ENCODE peak calls at places on chromosomes 1 and 21, in eight cellular contexts. One of them, this sample, is unnamed.
A peak's percentile ranks its signal among the peaks of the same experiment; 100 is the strongest.

GRCh38 chr1:26360051-26360806 is 6.3 kb upstream of the CRYBG2 start:
- DNase-seq in esophagus muscularis mucosa: no peak
- DNase-seq in right atrium auricular region: no peak
- DNase-seq in lower lobe of right lung: no peak
- DNase-seq in WERI-Rb-1: no peak
- DNase-seq in neural progenitor cell: peak; percentile 74
- DNase-seq in A549: no peak
- DNase-seq in epithelial cell of esophagus: peak; percentile 22
- DNase-seq in this sample: no peak

GRCh38 chr21:38679531-38679930 is 126.2 kb upstream of the ETS2 start:
- DNase-seq in A549: no peak
- DNase-seq in lower lobe of right lung: no peak
- DNase-seq in right atrium auricular region: no peak
- DNase-seq in epithelial cell of esophagus: no peak
- DNase-seq in esophagus muscularis mucosa: no peak
- DNase-seq in WERI-Rb-1: no peak
- DNase-seq in neural progenitor cell: no peak
- DNase-seq in this sample: no peak

GRCh38 chr21:26072891-26073615 is 97.5 kb downstream of the APP start:
- DNase-seq in lower lobe of right lung: no peak
- DNase-seq in esophagus muscularis mucosa: no peak
- DNase-seq in WERI-Rb-1: no peak
- DNase-seq in epithelial cell of esophagus: peak; percentile 24
- DNase-seq in A549: no peak
- DNase-seq in neural progenitor cell: no peak
- DNase-seq in right atrium auricular region: no peak
- DNase-seq in this sample: no peak

GRCh38 chr21:45984584-45985095 is 3.1 kb downstream of the COL6A1 start:
- DNase-seq in A549: no peak
- DNase-seq in neural progenitor cell: no peak
- DNase-seq in right atrium auricular region: no peak
- DNase-seq in WERI-Rb-1: no peak
- DNase-seq in lower lobe of right lung: no peak
- DNase-seq in esophagus muscularis mucosa: no peak
- DNase-seq in epithelial cell of esophagus: no peak
- DNase-seq in this sample: no peak

GRCh38 chr1:180117764-180118116 is 36.9 kb upstream of the QSOX1 start:
- DNase-seq in neural progenitor cell: no peak
- DNase-seq in esophagus muscularis mucosa: no peak
- DNase-seq in right atrium auricular region: peak; percentile 77
- DNase-seq in epithelial cell of esophagus: peak; percentile 74
- DNase-seq in WERI-Rb-1: no peak
- DNase-seq in A549: peak; percentile 50
- DNase-seq in lower lobe of right lung: no peak
- DNase-seq in this sample: no peak

GRCh38 chr1:68347415-68347814 is 102.3 kb downstream of the RPE65 start:
- DNase-seq in right atrium auricular region: no peak
- DNase-seq in A549: no peak
- DNase-seq in neural progenitor cell: no peak
- DNase-seq in WERI-Rb-1: no peak
- DNase-seq in lower lobe of right lung: peak; percentile 62
- DNase-seq in epithelial cell of esophagus: no peak
- DNase-seq in esophagus muscularis mucosa: no peak
- DNase-seq in this sample: no peak

GRCh38 chr1:16978589-16979474 is 1.6 kb downstream of the MFAP2 start:
- DNase-seq in lower lobe of right lung: no peak
- DNase-seq in right atrium auricular region: no peak
- DNase-seq in epithelial cell of esophagus: peak; percentile 25
- DNase-seq in neural progenitor cell: peak; percentile 23
- DNase-seq in A549: no peak
- DNase-seq in esophagus muscularis mucosa: no peak
- DNase-seq in WERI-Rb-1: no peak
- DNase-seq in this sample: peak; percentile 48

GRCh38 chr1:91513160-91513559 is 12.5 kb downstream of the CDC7 start:
- DNase-seq in A549: no peak
- DNase-seq in lower lobe of right lung: no peak
- DNase-seq in neural progenitor cell: no peak
- DNase-seq in WERI-Rb-1: no peak
- DNase-seq in esophagus muscularis mucosa: no peak
- DNase-seq in right atrium auricular region: no peak
- DNase-seq in epithelial cell of esophagus: no peak
- DNase-seq in this sample: no peak

GRCh38 chr1:72100766-72101165 is 181.6 kb downstream of the NEGR1 start:
- DNase-seq in A549: no peak
- DNase-seq in neural progenitor cell: peak; percentile 40
- DNase-seq in lower lobe of right lung: no peak
- DNase-seq in epithelial cell of esophagus: no peak
- DNase-seq in esophagus muscularis mucosa: no peak
- DNase-seq in WERI-Rb-1: peak; percentile 72
- DNase-seq in right atrium auricular region: no peak
- DNase-seq in this sample: no peak

GRCh38 chr1:233240839-233241682 is 54.5 kb downstream of the PCNX2 start:
- DNase-seq in esophagus muscularis mucosa: peak; percentile 91
- DNase-seq in lower lobe of right lung: peak; percentile 71
- DNase-seq in neural progenitor cell: peak; percentile 73
- DNase-seq in A549: peak; percentile 64
- DNase-seq in right atrium auricular region: peak; percentile 70
- DNase-seq in epithelial cell of esophagus: peak; percentile 48
- DNase-seq in WERI-Rb-1: peak; percentile 75
- DNase-seq in this sample: peak; percentile 4

GRCh38 chr1:246827396-246827795 is 103.2 kb downstream of the SCCPDH start:
- DNase-seq in lower lobe of right lung: no peak
- DNase-seq in neural progenitor cell: no peak
- DNase-seq in epithelial cell of esophagus: peak; percentile 36
- DNase-seq in WERI-Rb-1: no peak
- DNase-seq in A549: no peak
- DNase-seq in right atrium auricular region: no peak
- DNase-seq in esophagus muscularis mucosa: no peak
- DNase-seq in this sample: no peak

GRCh38 chr1:154821083-154821482 is 49.0 kb downstream of the KCNN3 start:
- DNase-seq in A549: no peak
- DNase-seq in WERI-Rb-1: no peak
- DNase-seq in neural progenitor cell: no peak
- DNase-seq in right atrium auricular region: no peak
- DNase-seq in lower lobe of right lung: no peak
- DNase-seq in esophagus muscularis mucosa: no peak
- DNase-seq in epithelial cell of esophagus: no peak
- DNase-seq in this sample: no peak

DNA sequence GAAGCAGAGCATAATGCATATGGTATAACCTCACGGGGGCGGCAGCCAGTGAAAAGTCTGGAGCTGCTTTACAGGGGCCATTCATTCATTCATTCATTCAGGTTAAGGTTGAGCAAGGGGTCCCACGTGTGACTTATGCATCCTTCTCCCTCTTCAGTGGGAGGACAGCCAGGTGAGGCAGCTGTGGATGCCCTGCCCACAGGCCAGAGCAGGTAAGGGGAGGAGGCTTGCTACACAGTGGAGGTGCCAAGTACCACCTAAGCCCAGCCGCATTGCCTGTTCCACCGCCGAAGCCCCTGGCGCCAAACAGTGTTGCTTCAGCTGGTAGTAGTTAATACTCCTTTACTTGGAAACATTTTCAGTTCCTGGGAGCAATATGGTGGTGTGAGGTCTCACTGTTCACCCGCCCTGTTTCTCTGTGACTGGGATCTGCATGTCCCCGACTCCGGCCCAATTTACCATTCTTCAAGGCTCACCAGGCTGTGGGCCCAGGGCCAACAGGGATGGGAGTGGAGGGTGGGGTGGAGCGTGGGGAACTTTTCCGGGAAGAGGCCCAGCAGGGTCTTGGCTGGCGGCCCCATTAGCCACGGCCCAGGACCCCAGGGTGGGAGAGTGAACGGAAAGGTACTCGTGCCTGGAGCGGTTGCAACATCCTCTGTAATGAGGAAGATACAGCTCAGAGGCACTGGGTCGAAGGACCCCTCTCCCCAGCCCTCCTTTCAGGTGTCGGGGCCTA is 722 bp upstream of the PODN start:
- DNase-seq in esophagus muscularis mucosa: peak; percentile 92
- DNase-seq in epithelial cell of esophagus: no peak
- DNase-seq in WERI-Rb-1: no peak
- DNase-seq in A549: no peak
- DNase-seq in right atrium auricular region: peak; percentile 71
- DNase-seq in lower lobe of right lung: peak; percentile 46
- DNase-seq in neural progenitor cell: no peak
- DNase-seq in this sample: no peak
- H3K4me3 ChIP-seq in esophagus muscularis mucosa: peak overlapping the region; percentile 78
- H3K4me3 ChIP-seq in epithelial cell of esophagus: no peak overlapping the region
- H3K4me3 ChIP-seq in WERI-Rb-1: no peak overlapping the region
- H3K4me3 ChIP-seq in A549: no peak overlapping the region
- H3K4me3 ChIP-seq in right atrium auricular region: peak overlapping the region; percentile 68
- H3K4me3 ChIP-seq in lower lobe of right lung: peak overlapping the region; percentile 63
- H3K4me3 ChIP-seq in neural progenitor cell: peak overlapping the region; percentile 66
- H3K4me3 ChIP-seq in this sample: peak overlapping the region; percentile 50

DNA sequence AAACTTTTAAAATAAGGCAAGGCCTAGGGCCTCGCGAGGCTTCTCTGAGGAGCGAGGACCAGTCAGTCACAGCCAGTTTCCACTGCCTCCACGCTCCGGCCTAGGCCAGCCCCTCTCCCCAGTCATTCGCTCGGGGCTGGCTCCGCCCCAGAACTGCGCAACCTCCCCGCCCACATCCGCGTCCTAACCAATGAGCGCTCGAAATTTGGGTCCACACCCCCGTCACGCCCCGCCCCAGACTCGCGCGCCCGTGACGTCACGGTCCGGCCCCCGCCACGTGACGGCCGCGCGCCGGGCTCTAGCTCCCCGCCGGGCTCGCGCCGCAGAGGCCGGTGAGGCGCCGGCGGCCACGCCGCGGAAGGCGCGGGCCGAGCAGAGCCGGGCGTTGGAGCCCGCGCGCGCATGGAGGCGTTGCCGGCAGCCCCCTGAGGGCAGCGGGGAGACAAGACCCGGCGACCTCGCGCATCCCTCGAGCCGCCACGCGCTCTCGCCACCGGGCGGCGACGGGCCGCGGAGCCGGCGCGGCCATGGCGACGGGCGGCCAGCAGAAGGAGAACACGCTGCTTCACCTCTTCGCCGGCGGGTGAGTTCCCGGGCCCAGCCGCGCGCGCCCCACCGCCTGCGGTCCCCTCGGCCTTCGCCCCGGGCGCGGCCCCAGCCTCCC is at the start of gene SLC25A33:
- DNase-seq in esophagus muscularis mucosa: peak; percentile 99
- DNase-seq in neural progenitor cell: peak; percentile 96
- DNase-seq in WERI-Rb-1: peak; percentile 98
- DNase-seq in A549: peak; percentile 95
- DNase-seq in lower lobe of right lung: peak; percentile 96
- DNase-seq in epithelial cell of esophagus: peak; percentile 97
- DNase-seq in right atrium auricular region: peak; percentile 98
- DNase-seq in this sample: peak; percentile 90
- TF ChIP-seq CTCF in esophagus muscularis mucosa: no peak
- TF ChIP-seq CTCF in neural progenitor cell: peak; percentile 17
- TF ChIP-seq CTCF in WERI-Rb-1: no peak
- TF ChIP-seq CTCF in A549: no peak
- TF ChIP-seq CTCF in lower lobe of right lung: no peak
- TF ChIP-seq CTCF in epithelial cell of esophagus: no peak
- TF ChIP-seq CTCF in right atrium auricular region: no peak
- TF ChIP-seq CTCF in this sample: no peak

GRCh38 chr1:161216945-161217712 is 2.0 kb downstream of the FCER1G start:
- DNase-seq in lower lobe of right lung: peak; percentile 10
- DNase-seq in A549: no peak
- DNase-seq in WERI-Rb-1: no peak
- DNase-seq in esophagus muscularis mucosa: no peak
- DNase-seq in neural progenitor cell: no peak
- DNase-seq in epithelial cell of esophagus: no peak
- DNase-seq in right atrium auricular region: peak; percentile 76
- DNase-seq in this sample: no peak

GRCh38 chr1:161219078-161219892 is 4.1 kb downstream of the APOA2 start:
- DNase-seq in lower lobe of right lung: no peak
- DNase-seq in right atrium auricular region: no peak
- DNase-seq in neural progenitor cell: no peak
- DNase-seq in A549: no peak
- DNase-seq in esophagus muscularis mucosa: no peak
- DNase-seq in WERI-Rb-1: no peak
- DNase-seq in epithelial cell of esophagus: no peak
- DNase-seq in this sample: no peak

GRCh38 chr1:161220002-161220401 is 3.4 kb downstream of the APOA2 start:
- DNase-seq in neural progenitor cell: no peak
- DNase-seq in lower lobe of right lung: no peak
- DNase-seq in esophagus muscularis mucosa: no peak
- DNase-seq in WERI-Rb-1: no peak
- DNase-seq in right atrium auricular region: no peak
- DNase-seq in epithelial cell of esophagus: no peak
- DNase-seq in A549: no peak
- DNase-seq in this sample: no peak

GRCh38 chr1:161218301-161219077 is 3.4 kb downstream of the FCER1G start:
- DNase-seq in epithelial cell of esophagus: no peak
- DNase-seq in A549: no peak
- DNase-seq in WERI-Rb-1: no peak
- DNase-seq in lower lobe of right lung: no peak
- DNase-seq in neural progenitor cell: no peak
- DNase-seq in right atrium auricular region: no peak
- DNase-seq in esophagus muscularis mucosa: no peak
- DNase-seq in this sample: no peak

DNA sequence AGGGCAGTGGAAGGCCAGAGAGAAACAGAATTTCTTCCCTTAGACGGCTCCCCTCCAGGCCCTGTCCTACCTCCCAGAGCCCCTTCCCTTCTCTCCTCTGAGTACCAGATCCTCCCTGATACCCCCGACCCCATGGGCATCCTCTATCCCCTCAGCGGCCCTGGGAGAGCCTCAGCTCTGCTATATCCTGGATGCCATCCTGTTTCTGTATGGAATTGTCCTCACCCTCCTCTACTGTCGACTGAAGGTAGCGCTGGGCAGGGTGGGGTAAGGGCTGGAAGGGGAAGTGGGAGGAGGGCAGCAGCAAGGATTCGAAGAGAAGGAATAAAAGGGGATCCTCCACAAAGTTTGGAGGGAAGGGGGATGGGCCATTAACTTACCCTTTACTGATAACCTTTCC is 2.7 kb downstream of the FCER1G start:
- DNase-seq in neural progenitor cell: no peak
- DNase-seq in right atrium auricular region: no peak
- DNase-seq in esophagus muscularis mucosa: no peak
- DNase-seq in WERI-Rb-1: no peak
- DNase-seq in A549: no peak
- DNase-seq in lower lobe of right lung: no peak
- DNase-seq in epithelial cell of esophagus: no peak
- DNase-seq in this sample: no peak
- H3K4me3 ChIP-seq in neural progenitor cell: no peak overlapping the region
- H3K4me3 ChIP-seq in right atrium auricular region: peak overlapping the region; percentile 27
- H3K4me3 ChIP-seq in esophagus muscularis mucosa: peak overlapping the region; percentile 31
- H3K4me3 ChIP-seq in WERI-Rb-1: no peak overlapping the region
- H3K4me3 ChIP-seq in A549: no peak overlapping the region
- H3K4me3 ChIP-seq in lower lobe of right lung: peak overlapping the region; percentile 52
- H3K4me3 ChIP-seq in epithelial cell of esophagus: no peak overlapping the region
- H3K4me3 ChIP-seq in this sample: no peak overlapping the region

DNA sequence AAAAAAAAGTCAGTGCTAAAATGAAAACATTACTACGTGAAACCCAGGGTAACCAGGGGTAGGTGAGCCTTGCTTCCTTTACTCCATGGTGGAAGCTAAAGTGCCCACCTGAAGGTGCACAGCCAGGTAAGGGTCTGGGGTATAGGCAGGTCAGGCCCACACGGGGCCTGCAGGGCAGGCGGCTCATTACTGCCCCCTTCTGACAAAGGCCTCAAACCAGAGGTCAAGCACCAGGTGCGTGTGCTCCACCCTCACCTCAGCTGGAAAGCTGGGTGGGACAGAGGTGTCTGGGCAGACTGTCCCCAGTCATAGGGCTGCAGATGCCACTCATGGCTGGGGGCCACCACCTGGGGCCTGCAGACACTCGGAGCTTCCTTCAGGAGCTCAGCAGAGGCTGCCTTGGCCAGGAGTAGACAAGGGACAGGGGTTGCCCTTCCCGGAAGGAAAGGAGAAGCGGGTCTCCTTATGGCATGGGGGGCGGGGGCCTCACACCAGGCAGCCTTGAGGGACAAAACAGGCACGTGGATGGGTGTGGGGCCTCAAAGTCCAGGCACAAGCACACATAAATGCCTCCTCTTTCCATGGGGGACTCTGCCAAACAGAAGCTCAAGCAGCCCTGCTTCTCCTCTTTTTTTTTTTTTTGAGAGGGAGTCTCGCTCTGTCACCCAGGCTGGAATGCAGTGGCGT is 36.2 kb downstream of the ACOT7 start:
- DNase-seq in esophagus muscularis mucosa: no peak
- DNase-seq in WERI-Rb-1: peak; percentile 30
- DNase-seq in A549: no peak
- DNase-seq in neural progenitor cell: peak; percentile 35
- DNase-seq in right atrium auricular region: no peak
- DNase-seq in epithelial cell of esophagus: no peak
- DNase-seq in lower lobe of right lung: no peak
- DNase-seq in this sample: no peak
- TF ChIP-seq CTCF in esophagus muscularis mucosa: no peak
- TF ChIP-seq CTCF in WERI-Rb-1: peak; percentile 68
- TF ChIP-seq CTCF in A549: no peak
- TF ChIP-seq CTCF in neural progenitor cell: peak; percentile 51
- TF ChIP-seq CTCF in right atrium auricular region: no peak
- TF ChIP-seq CTCF in epithelial cell of esophagus: no peak
- TF ChIP-seq CTCF in lower lobe of right lung: no peak
- TF ChIP-seq CTCF in this sample: peak; percentile 28